ENCODE peak calls at places on chromosomes 12 and 14, in ten cellular contexts. One of them, this sample, is unnamed.

GRCh38 chr12:27398466-27398865 is 48.1 kb upstream of the SMCO2 start:
- DNase-seq in EL: no peak
- DNase-seq in H7: no peak
- DNase-seq in iPS DF 6.9: no peak
- DNase-seq in astrocyte of the hippocampus: no peak
- DNase-seq in GM03348: no peak
- DNase-seq in LoVo: no peak
- DNase-seq in sciatic nerve: no peak
- DNase-seq in BE2C: no peak
- DNase-seq in glutamatergic neuron: no peak
- DNase-seq in this sample: no peak

GRCh38 chr14:81269100-81269978 is 48.6 kb upstream of the GTF2A1 start:
- DNase-seq in EL: peak
- DNase-seq in H7: peak
- DNase-seq in iPS DF 6.9: peak
- DNase-seq in astrocyte of the hippocampus: peak
- DNase-seq in GM03348: peak
- DNase-seq in LoVo: peak
- DNase-seq in sciatic nerve: no peak
- DNase-seq in BE2C: peak
- DNase-seq in glutamatergic neuron: no peak
- DNase-seq in this sample: peak

GRCh38 chr12:23431006-23431405 is 518.5 kb downstream of the SOX5 start:
- DNase-seq in EL: no peak
- DNase-seq in H7: no peak
- DNase-seq in iPS DF 6.9: no peak
- DNase-seq in astrocyte of the hippocampus: peak
- DNase-seq in GM03348: no peak
- DNase-seq in LoVo: no peak
- DNase-seq in sciatic nerve: no peak
- DNase-seq in BE2C: no peak
- DNase-seq in glutamatergic neuron: no peak
- DNase-seq in this sample: no peak

GRCh38 chr12:10749700-10750384 is 26.7 kb upstream of the YBX3 start:
- DNase-seq in EL: peak
- DNase-seq in H7: peak
- DNase-seq in iPS DF 6.9: peak
- DNase-seq in astrocyte of the hippocampus: peak
- DNase-seq in GM03348: peak
- DNase-seq in LoVo: peak
- DNase-seq in sciatic nerve: peak
- DNase-seq in BE2C: peak
- DNase-seq in glutamatergic neuron: peak
- DNase-seq in this sample: peak

GRCh38 chr14:22491683-22492483 is 97.1 kb downstream of the DAD1 start:
- DNase-seq in EL: no peak
- DNase-seq in H7: no peak
- DNase-seq in iPS DF 6.9: no peak
- DNase-seq in astrocyte of the hippocampus: no peak
- DNase-seq in GM03348: no peak
- DNase-seq in LoVo: no peak
- DNase-seq in sciatic nerve: no peak
- DNase-seq in BE2C: no peak
- DNase-seq in glutamatergic neuron: no peak
- DNase-seq in this sample: no peak

GRCh38 chr12:75585309-75585708 is 73.9 kb upstream of the KRR1 start:
- DNase-seq in EL: peak
- DNase-seq in H7: no peak
- DNase-seq in iPS DF 6.9: no peak
- DNase-seq in astrocyte of the hippocampus: peak
- DNase-seq in GM03348: peak
- DNase-seq in LoVo: peak
- DNase-seq in sciatic nerve: no peak
- DNase-seq in BE2C: no peak
- DNase-seq in glutamatergic neuron: no peak
- DNase-seq in this sample: no peak

GRCh38 chr12:92442782-92443181 is 260.0 kb upstream of the PLEKHG7 start:
- DNase-seq in EL: no peak
- DNase-seq in H7: no peak
- DNase-seq in iPS DF 6.9: no peak
- DNase-seq in astrocyte of the hippocampus: no peak
- DNase-seq in GM03348: no peak
- DNase-seq in LoVo: no peak
- DNase-seq in sciatic nerve: no peak
- DNase-seq in BE2C: no peak
- DNase-seq in glutamatergic neuron: no peak
- DNase-seq in this sample: no peak

GRCh38 chr12:49129332-49130150 is 1.7 kb downstream of the TUBA1B start:
- DNase-seq in EL: no peak
- DNase-seq in H7: no peak
- DNase-seq in iPS DF 6.9: no peak
- DNase-seq in astrocyte of the hippocampus: no peak
- DNase-seq in GM03348: no peak
- DNase-seq in LoVo: no peak
- DNase-seq in sciatic nerve: no peak
- DNase-seq in BE2C: no peak
- DNase-seq in glutamatergic neuron: no peak
- DNase-seq in this sample: no peak

GRCh38 chr12:124184456-124184855 is 110.4 kb upstream of the RFLNA start:
- DNase-seq in EL: no peak
- DNase-seq in H7: no peak
- DNase-seq in iPS DF 6.9: no peak
- DNase-seq in astrocyte of the hippocampus: no peak
- DNase-seq in GM03348: no peak
- DNase-seq in LoVo: no peak
- DNase-seq in sciatic nerve: no peak
- DNase-seq in BE2C: no peak
- DNase-seq in glutamatergic neuron: no peak
- DNase-seq in this sample: no peak

GRCh38 chr14:101040538-101041442 is 137.3 kb upstream of the RTL1 start:
- DNase-seq in EL: no peak
- DNase-seq in H7: no peak
- DNase-seq in iPS DF 6.9: no peak
- DNase-seq in astrocyte of the hippocampus: no peak
- DNase-seq in GM03348: no peak
- DNase-seq in LoVo: no peak
- DNase-seq in sciatic nerve: no peak
- DNase-seq in BE2C: no peak
- DNase-seq in glutamatergic neuron: no peak
- DNase-seq in this sample: no peak

GRCh38 chr12:30515351-30515750 is 180.3 kb downstream of the IPO8 start:
- DNase-seq in EL: no peak
- DNase-seq in H7: peak
- DNase-seq in iPS DF 6.9: no peak
- DNase-seq in astrocyte of the hippocampus: peak
- DNase-seq in GM03348: no peak
- DNase-seq in LoVo: no peak
- DNase-seq in sciatic nerve: no peak
- DNase-seq in BE2C: no peak
- DNase-seq in glutamatergic neuron: no peak
- DNase-seq in this sample: no peak

GRCh38 chr12:25583545-25583944 is 30.5 kb upstream of the LMNTD1 start:
- DNase-seq in EL: no peak
- DNase-seq in H7: peak
- DNase-seq in iPS DF 6.9: peak
- DNase-seq in astrocyte of the hippocampus: peak
- DNase-seq in GM03348: no peak
- DNase-seq in LoVo: peak
- DNase-seq in sciatic nerve: no peak
- DNase-seq in BE2C: peak
- DNase-seq in glutamatergic neuron: no peak
- DNase-seq in this sample: peak

GRCh38 chr12:49982246-49983229 is 9.8 kb downstream of the AQP6 start:
- DNase-seq in EL: peak
- DNase-seq in H7: no peak
- DNase-seq in iPS DF 6.9: no peak
- DNase-seq in astrocyte of the hippocampus: no peak
- DNase-seq in GM03348: no peak
- DNase-seq in LoVo: no peak
- DNase-seq in sciatic nerve: no peak
- DNase-seq in BE2C: no peak
- DNase-seq in glutamatergic neuron: no peak
- DNase-seq in this sample: no peak

GRCh38 chr14:78319826-78320635 is 149.9 kb downstream of the NRXN3 start:
- DNase-seq in EL: no peak
- DNase-seq in H7: no peak
- DNase-seq in iPS DF 6.9: no peak
- DNase-seq in astrocyte of the hippocampus: no peak
- DNase-seq in GM03348: no peak
- DNase-seq in LoVo: no peak
- DNase-seq in sciatic nerve: no peak
- DNase-seq in BE2C: no peak
- DNase-seq in glutamatergic neuron: peak
- DNase-seq in this sample: no peak

GRCh38 chr12:49131973-49132461 is 822 bp upstream of the TUBA1B start:
- DNase-seq in EL: peak
- DNase-seq in H7: no peak
- DNase-seq in iPS DF 6.9: no peak
- DNase-seq in astrocyte of the hippocampus: peak
- DNase-seq in GM03348: peak
- DNase-seq in LoVo: no peak
- DNase-seq in sciatic nerve: no peak
- DNase-seq in BE2C: no peak
- DNase-seq in glutamatergic neuron: no peak
- DNase-seq in this sample: no peak

GRCh38 chr14:38548091-38548490 is 292.2 kb upstream of the CLEC14A start:
- DNase-seq in EL: peak
- DNase-seq in H7: no peak
- DNase-seq in iPS DF 6.9: no peak
- DNase-seq in astrocyte of the hippocampus: no peak
- DNase-seq in GM03348: peak
- DNase-seq in LoVo: no peak
- DNase-seq in sciatic nerve: no peak
- DNase-seq in BE2C: no peak
- DNase-seq in glutamatergic neuron: no peak
- DNase-seq in this sample: no peak

GRCh38 chr14:92527724-92528123 is 14.1 kb downstream of the RIN3 start:
- DNase-seq in EL: no peak
- DNase-seq in H7: peak
- DNase-seq in iPS DF 6.9: no peak
- DNase-seq in astrocyte of the hippocampus: peak
- DNase-seq in GM03348: no peak
- DNase-seq in LoVo: no peak
- DNase-seq in sciatic nerve: no peak
- DNase-seq in BE2C: no peak
- DNase-seq in glutamatergic neuron: no peak
- DNase-seq in this sample: no peak

GRCh38 chr14:65506801-65507200 is 94.3 kb downstream of the FUT8 start:
- DNase-seq in EL: no peak
- DNase-seq in H7: no peak
- DNase-seq in iPS DF 6.9: no peak
- DNase-seq in astrocyte of the hippocampus: peak
- DNase-seq in GM03348: no peak
- DNase-seq in LoVo: no peak
- DNase-seq in sciatic nerve: no peak
- DNase-seq in BE2C: no peak
- DNase-seq in glutamatergic neuron: peak
- DNase-seq in this sample: no peak

GRCh38 chr14:49173765-49174373 is 412.3 kb downstream of the RPS29 start:
- DNase-seq in EL: peak
- DNase-seq in H7: peak
- DNase-seq in iPS DF 6.9: peak
- DNase-seq in astrocyte of the hippocampus: peak
- DNase-seq in GM03348: peak
- DNase-seq in LoVo: peak
- DNase-seq in sciatic nerve: no peak
- DNase-seq in BE2C: peak
- DNase-seq in glutamatergic neuron: peak
- DNase-seq in this sample: peak

GRCh38 chr12:63917864-63918742 is 73.6 kb downstream of the SRGAP1 start:
- DNase-seq in EL: peak
- DNase-seq in H7: no peak
- DNase-seq in iPS DF 6.9: no peak
- DNase-seq in astrocyte of the hippocampus: peak
- DNase-seq in GM03348: peak
- DNase-seq in LoVo: peak
- DNase-seq in sciatic nerve: no peak
- DNase-seq in BE2C: no peak
- DNase-seq in glutamatergic neuron: peak
- DNase-seq in this sample: peak

GRCh38 chr14:101426466-101426865 is 134.8 kb upstream of the DIO3 start:
- DNase-seq in EL: no peak
- DNase-seq in H7: no peak
- DNase-seq in iPS DF 6.9: no peak
- DNase-seq in astrocyte of the hippocampus: no peak
- DNase-seq in GM03348: no peak
- DNase-seq in LoVo: no peak
- DNase-seq in sciatic nerve: no peak
- DNase-seq in BE2C: no peak
- DNase-seq in glutamatergic neuron: no peak
- DNase-seq in this sample: no peak

GRCh38 chr14:19930617-19931016 is at the start of gene OR4K1:
- DNase-seq in EL: no peak
- DNase-seq in H7: no peak
- DNase-seq in iPS DF 6.9: no peak
- DNase-seq in astrocyte of the hippocampus: no peak
- DNase-seq in GM03348: no peak
- DNase-seq in LoVo: no peak
- DNase-seq in sciatic nerve: no peak
- DNase-seq in BE2C: no peak
- DNase-seq in glutamatergic neuron: no peak
- DNase-seq in this sample: no peak

GRCh38 chr12:95739561-95740313 is 50.8 kb downstream of the NTN4 start:
- DNase-seq in EL: no peak
- DNase-seq in H7: no peak
- DNase-seq in iPS DF 6.9: no peak
- DNase-seq in astrocyte of the hippocampus: no peak
- DNase-seq in GM03348: no peak
- DNase-seq in LoVo: no peak
- DNase-seq in sciatic nerve: peak
- DNase-seq in BE2C: no peak
- DNase-seq in glutamatergic neuron: no peak
- DNase-seq in this sample: no peak

GRCh38 chr12:40164034-40164433 is 58.2 kb upstream of the SLC2A13 start:
- DNase-seq in EL: no peak
- DNase-seq in H7: no peak
- DNase-seq in iPS DF 6.9: no peak
- DNase-seq in astrocyte of the hippocampus: no peak
- DNase-seq in GM03348: no peak
- DNase-seq in LoVo: no peak
- DNase-seq in sciatic nerve: no peak
- DNase-seq in BE2C: no peak
- DNase-seq in glutamatergic neuron: no peak
- DNase-seq in this sample: no peak